ENCODE peak calls at places on chromosomes 16 and 17, in four cellular contexts. J is H1, C is HepG2, W is K562. D is an unnamed sample.
A peak's percentile ranks its signal among the peaks of the same experiment; 100 is the strongest.

GRCh38 chr17:64425191-64425590 is 23.7 kb upstream of the MILR1 start:
- DNase-seq in J (no peak), W (no peak), C (no peak), D (no peak)

GRCh38 chr17:9195961-9196668 is 174.8 kb downstream of the NTN1 start:
- DNase-seq in J (no peak), W (no peak), C (no peak), D (no peak)

GRCh38 chr17:44345497-44346026 is 460 bp downstream of the GRN start:
- DNase-seq in C (peak; percentile 79), W (peak; percentile 60), J (peak; percentile 83), D (peak; percentile 57)

GRCh38 chr17:10616502-10617119 is 40.5 kb downstream of the MYH3 start:
- DNase-seq in C (peak; percentile 69), J (peak; percentile 99), W (peak; percentile 65), D (peak; percentile 83)

GRCh38 chr16:48560692-48561091 is 49.3 kb downstream of the N4BP1 start:
- DNase-seq in C (no peak), W (no peak), J (no peak), D (no peak)

GRCh38 chr17:79979841-79980215 is 55.8 kb downstream of the TBC1D16 start:
- DNase-seq in C (no peak), W (no peak), J (no peak), D (no peak)

GRCh38 chr17:52035336-52035915 is 123.1 kb downstream of the CA10 start:
- DNase-seq in C (no peak), J (no peak), W (no peak), D (no peak)

GRCh38 chr17:29847527-29847931 is 82.5 kb downstream of the SSH2 start:
- DNase-seq in J (no peak), C (no peak), W (no peak), D (no peak)

GRCh38 chr16:54193656-54194007 is 93.0 kb downstream of the IRX3 start:
- DNase-seq in J (peak; percentile 95), W (peak; percentile 75), C (peak; percentile 58), D (peak; percentile 59)

GRCh38 chr17:73069846-73070245 is 22.6 kb downstream of the SLC39A11 start:
- DNase-seq in C (no peak), J (no peak), W (no peak), D (no peak)

GRCh38 chr17:27247071-27247957 is 46.6 kb upstream of the WSB1 start:
- DNase-seq in W (no peak), J (no peak), C (peak; percentile 89), D (no peak)

GRCh38 chr16:21996923-21997692 is 3.8 kb downstream of the PDZD9 start:
- DNase-seq in W (no peak), J (no peak), C (peak; percentile 62), D (no peak)

GRCh38 chr17:1779571-1780074 is 17.8 kb downstream of the SERPINF1 start:
- DNase-seq in J (no peak), C (no peak), W (no peak), D (no peak)

GRCh38 chr17:33949100-33949499 is 306.0 kb upstream of the CCL2 start:
- DNase-seq in C (no peak), J (peak; percentile 73), W (peak; percentile 66), D (no peak)

GRCh38 chr16:68251812-68252211 is 6.6 kb downstream of the PLA2G15 start:
- DNase-seq in J (no peak), C (no peak), W (no peak), D (no peak)

GRCh38 chr16:57818377-57819055 is 16.2 kb upstream of the KIFC3 start:
- DNase-seq in W (no peak), C (no peak), J (no peak), D (no peak)

GRCh38 chr17:40095944-40096791 is 4.2 kb downstream of the NR1D1 start:
- DNase-seq in J (no peak), W (no peak), C (no peak), D (no peak)

GRCh38 chr17:42120161-42121065 is 754 bp downstream of the KAT2A start:
- DNase-seq in C (peak; percentile 43), W (peak; percentile 84), J (peak; percentile 73), D (no peak)

GRCh38 chr17:64015447-64015846 is 5.0 kb downstream of the ICAM2 start:
- DNase-seq in J (no peak), C (no peak), W (no peak), D (no peak)

GRCh38 chr17:38877130-38877851 is 7.4 kb downstream of the LASP1 start:
- DNase-seq in J (no peak), W (no peak), C (no peak), D (no peak)

GRCh38 chr17:3512512-3513171 is 36.8 kb downstream of the ASPA start:
- DNase-seq in J (no peak), C (no peak), W (no peak), D (no peak)
- TF ChIP-seq FOSL1 in J (no peak), C (no peak), W (no peak), D (no peak)

GRCh38 chr16:84040823-84041391 is 1.7 kb downstream of the SLC38A8 start:
- DNase-seq in W (no peak), J (no peak), C (no peak), D (no peak)
- TF ChIP-seq ZNF274 in W (no peak), J (no peak), C (no peak), D (no peak)

GRCh38 chr17:3969963-3970362 is 5.7 kb upstream of the ATP2A3 start:
- DNase-seq in W (no peak), J (no peak), C (no peak), D (no peak)
- TF ChIP-seq FOSL1 in W (no peak), J (no peak), C (no peak), D (no peak)

DNA sequence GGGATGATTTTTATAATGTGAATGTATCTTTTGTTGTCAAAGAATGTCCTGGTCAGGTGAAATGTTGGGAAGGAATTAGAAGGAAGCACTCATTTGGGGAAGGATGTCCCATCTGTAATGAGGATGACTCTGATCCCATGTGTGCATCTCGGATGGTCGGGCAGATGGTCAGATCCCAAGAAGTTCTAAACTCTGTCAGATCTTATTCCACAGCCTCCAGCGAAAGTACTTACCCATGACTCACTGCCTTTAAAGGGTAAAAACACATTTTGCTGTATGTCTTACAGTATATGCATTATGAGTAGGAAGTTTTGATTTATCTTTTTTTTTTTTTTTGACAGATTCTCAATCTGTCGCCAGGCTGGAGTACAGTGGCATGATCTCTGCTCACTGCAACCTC is 548 bp upstream of the KRTAP4-11 start:
- DNase-seq in C (no peak), W (no peak), J (no peak), D (no peak)
- TF ChIP-seq ZNF274 in C (no peak), W (no peak), J (no peak), D (no peak)

GRCh38 chr17:66772148-66772812 is 62.6 kb upstream of the CACNG5 start:
- DNase-seq in C (no peak), J (no peak), W (no peak), D (no peak)
- TF ChIP-seq FOSL1 in C (no peak), J (no peak), W (no peak), D (no peak)

D was measured in HCT116.